ENCODE peak calls at places on chromosomes 5 and 9, in nine cellular contexts. W is posterior cingulate gyrus, N is fibroblast of the aortic adventitia, X is suprapubic skin, J is Right ventricle myocardium superior, V is ELR, C is fibroblast of lung, L is non-pigmented ciliary epithelial cell, Q is fibroblast of the conjunctiva. P is an unnamed sample.

GRCh38 chr5:123155511-123155923 is 66.5 kb downstream of the PRDM6 start:
- DNase-seq in W (no peak), N (no peak), X (no peak), J (no peak), V (no peak), C (peak), L (no peak), Q (no peak), P (no peak)

GRCh38 chr5:132225165-132226032 is 2.3 kb downstream of the P4HA2 start:
- DNase-seq in W (no peak), N (peak), X (peak), J (peak), V (peak), C (peak), L (no peak), Q (peak), P (no peak)

GRCh38 chr9:113590991-113591898 is 127.7 kb downstream of the RGS3 start:
- DNase-seq in W (peak), N (peak), X (peak), J (peak), V (peak), C (peak), L (no peak), Q (peak), P (peak)

GRCh38 chr5:16902846-16903245 is 33.2 kb downstream of the MYO10 start:
- DNase-seq in W (no peak), N (peak), X (no peak), J (no peak), V (no peak), C (no peak), L (no peak), Q (no peak), P (no peak)

GRCh38 chr9:107638922-107639321 is 149.4 kb upstream of the KLF4 start:
- DNase-seq in W (no peak), N (peak), X (peak), J (peak), V (peak), C (peak), L (no peak), Q (peak), P (no peak)

GRCh38 chr9:120776788-120777187 is 16.4 kb downstream of the FBXW2 start:
- DNase-seq in W (no peak), N (no peak), X (no peak), J (no peak), V (no peak), C (no peak), L (no peak), Q (no peak), P (no peak)

GRCh38 chr9:33921967-33922895 is 105.3 kb downstream of the UBE2R2 start:
- DNase-seq in W (no peak), N (peak), X (no peak), J (no peak), V (peak), C (no peak), L (no peak), Q (no peak), P (no peak)

GRCh38 chr9:4116708-4117460 is 183.0 kb downstream of the GLIS3 start:
- DNase-seq in W (no peak), N (peak), X (no peak), J (no peak), V (no peak), C (no peak), L (no peak), Q (peak), P (no peak)

P was measured in astrocyte of the cerebellum.